ENCODE peak calls at places on chromosomes 13 and 19, in five cellular contexts. T is GM12865; L is stimulated activated CD4-positive, alpha-beta T cell treated with anti-CD3 and anti-CD28 coated beads, Interleukin-4, amount 100 ng/mL, for 4 hours; G is body of pancreas; N is D341Med. A is an unnamed sample.
A peak's percentile ranks its signal among the peaks of the same experiment; 100 is the strongest.

GRCh38 chr13:100209857-100210580 is 121.1 kb downstream of the PCCA start:
- DNase-seq in T (no peak), L (no peak), G (no peak), N (no peak), A (no peak)

GRCh38 chr13:34258646-34259386 is 440.9 kb downstream of the RFC3 start:
- DNase-seq in L (no peak), N (no peak), G (no peak), T (no peak), A (no peak)

GRCh38 chr19:37988758-37989635 is 82.0 kb downstream of the SIPA1L3 start:
- DNase-seq in T (no peak), N (no peak), L (no peak), G (no peak), A (no peak)

GRCh38 chr13:102948006-102948405 is 102.2 kb downstream of the ERCC5 start:
- DNase-seq in N (peak; percentile 34), T (no peak), L (no peak), G (peak; percentile 3), A (peak; percentile 70)

GRCh38 chr13:37173214-37173613 is 67.8 kb upstream of the CSNK1A1L start:
- DNase-seq in N (no peak), L (no peak), G (no peak), T (no peak), A (no peak)

GRCh38 chr13:46675016-46675415 is 121.9 kb downstream of the ESD start:
- DNase-seq in L (no peak), T (no peak), G (no peak), N (no peak), A (no peak)

GRCh38 chr19:13637664-13638063 is 126.7 kb upstream of the MRI1 start:
- DNase-seq in L (no peak), G (no peak), T (no peak), N (no peak), A (no peak)

GRCh38 chr19:41302624-41303351 is 7.2 kb upstream of the CCDC97 start:
- DNase-seq in T (peak; percentile 88), L (peak; percentile 61), N (no peak), G (no peak), A (no peak)

GRCh38 chr13:73521970-73522549 is 463.3 kb downstream of the KLF5 start:
- DNase-seq in T (no peak), L (no peak), G (no peak), N (no peak), A (no peak)

GRCh38 chr19:32349724-32350475 is 4.5 kb downstream of the ZNF507 start:
- DNase-seq in N (no peak), T (no peak), L (no peak), G (no peak), A (no peak)

GRCh38 chr19:45408830-45409593 is 2.6 kb downstream of the POLR1G start:
- DNase-seq in G (no peak), T (no peak), L (no peak), N (peak; percentile 14), A (no peak)

GRCh38 chr13:74036373-74036772 is 97.8 kb downstream of the KLF12 start:
- DNase-seq in T (no peak), N (no peak), G (no peak), L (no peak), A (no peak)

GRCh38 chr13:70253834-70254233 is 145.6 kb upstream of the KLHL1 start:
- DNase-seq in N (no peak), G (no peak), T (no peak), L (no peak), A (no peak)

GRCh38 chr13:25887962-25888655 is 163.7 kb downstream of the SHISA2 start:
- DNase-seq in N (no peak), T (no peak), G (no peak), L (no peak), A (no peak)

GRCh38 chr19:16608290-16608704 is 19.7 kb downstream of the MED26 start:
- DNase-seq in N (no peak), L (no peak), G (peak; percentile 86), T (no peak), A (no peak)

GRCh38 chr19:6055013-6055795 is 55.1 kb downstream of the RFX2 start:
- DNase-seq in G (no peak), N (no peak), T (no peak), L (no peak), A (no peak)

GRCh38 chr13:112803422-112803821 is 113.6 kb downstream of the ATP11A start:
- DNase-seq in G (no peak), T (peak; percentile 88), N (no peak), L (no peak), A (no peak)

GRCh38 chr19:28324275-28325060 is 888.5 kb downstream of the UQCRFS1 start:
- DNase-seq in G (no peak), T (no peak), N (no peak), L (no peak), A (no peak)

GRCh38 chr13:113451951-113452421 is 1.3 kb downstream of the ADPRHL1 start:
- DNase-seq in N (no peak), T (no peak), L (no peak), G (no peak), A (no peak)

GRCh38 chr13:95485045-95485517 is 67.4 kb upstream of the CLDN10 start:
- DNase-seq in G (no peak), T (no peak), L (no peak), N (no peak), A (no peak)

GRCh38 chr13:62626771-62627170 is 1211.1 kb upstream of the PCDH20 start:
- DNase-seq in N (no peak), T (peak; percentile 27), G (no peak), L (no peak), A (no peak)

GRCh38 chr19:36771275-36772231 is 1.1 kb downstream of the ZNF850 start:
- DNase-seq in T (peak; percentile 80), L (no peak), G (peak; percentile 70), N (peak; percentile 54), A (no peak)

GRCh38 chr19:2180114-2180513 is 16.4 kb downstream of the DOT1L start:
- DNase-seq in N (no peak), L (no peak), T (no peak), G (no peak), A (no peak)

GRCh38 chr19:23002690-23003422 is at the start of gene ZNF728:
- DNase-seq in L (no peak), G (peak; percentile 46), T (no peak), N (no peak), A (peak; percentile 46)

GRCh38 chr13:39037410-39037879 is 444 bp downstream of the PROSER1 start:
- DNase-seq in N (no peak), G (no peak), T (no peak), L (no peak), A (no peak)

GRCh38 chr13:98751397-98752110 is 918 bp downstream of the SLC15A1 start:
- DNase-seq in G (peak; percentile 51), N (peak; percentile 47), T (no peak), L (no peak), A (no peak)